ENCODE peak calls at places on chromosomes 6 and 20, in five cellular contexts. Z is CD8-positive, alpha-beta T cell; L is cardiac muscle cell; Q is SJSA1; M is IMR-90. F is an unnamed sample.

GRCh38 chr6:77457720-77458349 is 5.5 kb downstream of the HTR1B start:
- DNase-seq in M (peak; percentile 97), Q (peak; percentile 65), Z (no peak), L (peak; percentile 97), F (no peak)

GRCh38 chr20:1860446-1860845 is 34.8 kb upstream of the SIRPA start:
- DNase-seq in Z (no peak), L (peak; percentile 87), M (peak; percentile 74), Q (peak; percentile 7), F (no peak)

GRCh38 chr6:83815631-83816030 is 37.5 kb upstream of the RIPPLY2 start:
- DNase-seq in Q (no peak), M (no peak), Z (no peak), L (peak; percentile 6), F (no peak)

GRCh38 chr20:3158968-3159431 is 665 bp downstream of the FASTKD5 start:
- DNase-seq in M (peak; percentile 25), Z (no peak), L (peak; percentile 37), Q (no peak), F (no peak)

GRCh38 chr20:24672886-24673677 is 203.7 kb downstream of the SYNDIG1 start:
- DNase-seq in L (peak; percentile 96), M (peak; percentile 97), Z (no peak), Q (peak; percentile 91), F (no peak)

GRCh38 chr6:25601797-25602679 is 50.0 kb upstream of the SCGN start:
- DNase-seq in Q (peak; percentile 41), L (peak; percentile 80), M (peak; percentile 67), Z (no peak), F (no peak)

GRCh38 chr6:73452107-73452461 is at the start of gene CGAS:
- DNase-seq in Q (no peak), M (peak; percentile 62), Z (peak; percentile 58), L (peak; percentile 74), F (peak; percentile 46)

GRCh38 chr6:149169761-149170359 is 147.7 kb upstream of the TAB2 start:
- DNase-seq in M (no peak), Q (peak; percentile 56), Z (no peak), L (no peak), F (no peak)

GRCh38 chr20:7912551-7912950 is 27.7 kb downstream of the HAO1 start:
- DNase-seq in M (peak; percentile 14), Q (no peak), L (no peak), Z (no peak), F (no peak)

GRCh38 chr6:116136373-116136772 is 10.4 kb upstream of the COL10A1 start:
- DNase-seq in Q (no peak), L (no peak), Z (no peak), M (no peak), F (no peak)

GRCh38 chr6:90350689-90351554 is 54.3 kb upstream of the BACH2 start:
- DNase-seq in Q (no peak), M (peak; percentile 17), L (no peak), Z (peak; percentile 29), F (no peak)

GRCh38 chr20:53737404-53738038 is 143.9 kb upstream of the ZNF217 start:
- DNase-seq in Z (no peak), Q (no peak), M (no peak), L (peak; percentile 32), F (no peak)

GRCh38 chr6:97963148-97963680 is 680.2 kb upstream of the MMS22L start:
- DNase-seq in Z (no peak), Q (no peak), M (no peak), L (peak; percentile 19), F (no peak)

DNA sequence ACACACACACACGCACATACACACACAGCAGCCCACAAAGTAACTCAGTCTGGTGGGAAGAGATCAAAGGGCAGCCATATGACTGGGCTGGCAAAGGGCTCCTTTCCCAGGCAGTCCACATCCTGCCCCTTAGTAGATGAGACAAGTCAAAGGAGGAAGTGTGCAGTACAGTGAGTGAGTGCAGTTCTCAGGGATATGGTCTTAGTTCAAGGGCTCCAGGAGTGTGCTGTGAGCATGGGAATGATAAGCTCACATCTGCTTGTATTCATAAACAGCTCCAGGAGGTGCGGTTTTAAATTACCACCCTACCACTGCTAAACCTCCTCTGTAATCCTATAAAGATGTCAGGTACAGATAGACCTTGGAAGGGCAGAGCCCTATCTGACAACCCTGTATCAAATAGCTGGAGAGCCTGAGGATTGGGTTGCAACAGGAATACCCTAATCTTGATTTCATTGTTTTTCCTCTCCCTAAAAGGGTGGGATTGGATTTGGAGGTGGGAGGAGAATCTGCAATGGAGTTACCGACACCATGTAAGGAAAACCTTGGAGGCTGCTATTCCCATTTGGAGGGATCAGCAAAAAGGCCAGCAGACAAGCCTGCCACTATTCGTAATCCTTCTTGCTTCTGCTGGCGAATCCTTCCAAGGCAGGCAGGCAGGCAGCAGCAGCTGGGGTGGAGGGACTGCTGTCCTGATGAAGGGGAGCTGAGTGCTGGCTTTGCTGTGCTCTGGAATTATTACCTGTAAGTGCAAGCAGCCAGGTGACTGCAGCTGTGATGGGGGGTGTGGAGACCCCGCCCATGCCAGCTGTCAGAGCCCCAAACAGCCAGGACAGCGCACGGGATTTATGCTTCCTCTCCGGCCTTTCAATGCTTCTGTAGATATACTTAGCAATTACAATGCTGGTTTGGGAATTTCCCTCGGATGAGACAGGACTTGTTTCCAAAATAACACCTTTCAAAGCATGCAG is 342.7 kb downstream of the PRL start:
- DNase-seq in Z (no peak), Q (no peak), M (peak; percentile 93), L (peak; percentile 77), F (no peak)
- H3K27ac ChIP-seq in Z (no peak overlapping the region), Q (no peak overlapping the region), M (peak overlapping the region; percentile 56), L (peak overlapping the region; percentile 90), F (no peak overlapping the region)

DNA sequence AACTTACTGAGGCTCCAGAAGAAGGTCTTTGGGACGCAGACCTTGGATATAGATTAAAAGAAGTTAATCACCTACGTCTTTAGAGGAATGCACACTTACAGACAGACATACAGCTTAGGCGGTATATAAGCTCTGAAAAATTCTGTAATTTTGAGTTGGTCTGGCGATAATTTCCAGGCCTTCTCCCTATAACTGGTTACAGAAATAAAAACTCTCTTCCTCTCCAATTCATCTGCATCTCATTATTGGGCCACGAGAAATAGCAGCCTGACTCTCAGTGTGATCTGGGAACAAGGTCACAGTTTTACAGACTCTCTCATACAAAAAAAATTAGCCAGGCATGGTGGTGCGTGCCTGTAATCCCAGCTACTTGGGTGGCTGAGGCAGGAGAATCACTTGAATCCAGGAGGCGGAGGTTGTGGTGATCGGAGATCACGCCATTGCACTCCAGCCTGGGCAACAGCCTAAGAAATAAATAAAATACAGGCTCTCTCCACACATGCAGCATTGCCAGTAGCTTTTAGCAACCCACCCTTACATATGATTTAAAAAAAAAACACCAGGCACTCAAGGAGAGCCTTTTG is 4.7 kb downstream of the ZBTB24 start:
- DNase-seq in L (no peak), Z (no peak), M (no peak), Q (peak; percentile 53), F (no peak)
- H3K27ac ChIP-seq in L (no peak overlapping the region), Z (no peak overlapping the region), M (no peak overlapping the region), Q (peak overlapping the region; percentile 93), F (no peak overlapping the region)

GRCh38 chr6:105810922-105811482 is 275.1 kb upstream of the PRDM1 start:
- DNase-seq in Q (no peak), L (no peak), Z (no peak), M (no peak), F (no peak)
- H3K27ac ChIP-seq in Q (peak overlapping the region; percentile 58), L (no peak overlapping the region), Z (no peak overlapping the region), M (peak overlapping the region; percentile 55), F (no peak overlapping the region)

GRCh38 chr20:51399138-51399890 is 143.2 kb downstream of the NFATC2 start:
- DNase-seq in Z (no peak), L (no peak), M (no peak), Q (no peak), F (no peak)

GRCh38 chr20:51403465-51404220 is 138.9 kb downstream of the NFATC2 start:
- DNase-seq in L (no peak), M (no peak), Z (no peak), Q (no peak), F (no peak)

GRCh38 chr20:51404297-51405060 is 138.0 kb downstream of the NFATC2 start:
- DNase-seq in L (no peak), Z (peak; percentile 72), Q (no peak), M (no peak), F (no peak)

GRCh38 chr20:51400051-51400926 is 142.2 kb downstream of the NFATC2 start:
- DNase-seq in L (no peak), M (no peak), Q (no peak), Z (peak; percentile 60), F (no peak)

DNA sequence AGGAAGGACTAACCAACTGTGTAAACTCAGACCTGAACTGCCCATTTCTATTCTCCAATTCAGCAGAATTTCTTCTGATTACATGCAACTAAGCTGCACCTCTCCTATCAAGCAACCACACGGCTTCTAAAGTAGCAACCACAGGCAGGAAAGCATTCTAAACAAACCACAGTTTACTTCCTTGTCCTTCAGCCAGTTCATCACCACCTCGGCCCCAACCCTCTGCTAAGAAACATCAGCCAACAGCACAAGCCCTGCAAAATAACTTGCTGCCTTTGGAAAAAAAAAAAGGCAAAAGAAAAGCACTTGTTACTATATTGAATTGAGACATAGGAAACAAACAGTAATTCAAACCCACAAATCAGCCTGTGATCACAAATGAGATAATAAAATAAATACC is 140.3 kb downstream of the NFATC2 start:
- DNase-seq in Q (no peak), L (no peak), M (peak; percentile 71), Z (peak; percentile 22), F (no peak)
- H3K27ac ChIP-seq in Q (no peak overlapping the region), L (no peak overlapping the region), M (no peak overlapping the region), Z (peak overlapping the region; percentile 3), F (no peak overlapping the region)